ENCODE peak calls at places on chromosomes 4 and X, in nine cellular contexts. W, Y, J, F, Q, O, K, P and V are unnamed samples.

GRCh38 chrX:39995457-39995856 is 102.3 kb downstream of the BCOR start:
- DNase-seq in W (no peak), Y (no peak), J (no peak), F (peak; percentile 59), Q (no peak), O (no peak), K (no peak), P (no peak), V (no peak)

GRCh38 chr4:26088433-26088928 is 174.5 kb downstream of the SMIM20 start:
- DNase-seq in W (no peak), Y (no peak), J (peak; percentile 80), F (peak; percentile 82), Q (no peak), O (no peak), K (no peak), P (peak; percentile 78), V (peak; percentile 79)

GRCh38 chrX:69268637-69269036 is 103.4 kb upstream of the PJA1 start:
- DNase-seq in W (no peak), Y (no peak), J (no peak), F (no peak), Q (no peak), O (no peak), K (no peak), P (no peak), V (no peak)

GRCh38 chrX:149837639-149838038 is 43.3 kb upstream of the MAGEA8 start:
- DNase-seq in W (no peak), Y (no peak), J (no peak), F (peak; percentile 6), Q (no peak), O (no peak), K (no peak), P (no peak), V (no peak)

GRCh38 chr4:5989236-5990225 is 28.7 kb downstream of the C4orf50 start:
- DNase-seq in W (no peak), Y (no peak), J (no peak), F (no peak), Q (no peak), O (no peak), K (no peak), P (no peak), V (no peak)

GRCh38 chr4:134935320-134935719 is 733.7 kb upstream of the PABPC4L start:
- DNase-seq in W (no peak), Y (no peak), J (no peak), F (peak; percentile 30), Q (peak; percentile 24), O (no peak), K (peak; percentile 51), P (no peak), V (peak; percentile 20)

GRCh38 chrX:119981286-119982070 is 37.9 kb upstream of the NKAP start:
- DNase-seq in W (no peak), Y (no peak), J (peak; percentile 48), F (peak; percentile 36), Q (peak; percentile 33), O (no peak), K (peak; percentile 36), P (peak; percentile 5), V (no peak)

GRCh38 chr4:27429260-27429970 is 568.8 kb downstream of the STIM2 start:
- DNase-seq in W (peak; percentile 25), Y (no peak), J (peak; percentile 62), F (peak; percentile 16), Q (no peak), O (no peak), K (no peak), P (no peak), V (no peak)

GRCh38 chr4:173418636-173419035 is 19.7 kb upstream of the SCRG1 start:
- DNase-seq in W (no peak), Y (no peak), J (no peak), F (peak; percentile 29), Q (no peak), O (no peak), K (no peak), P (no peak), V (no peak)

GRCh38 chr4:96073446-96073845 is 233.6 kb downstream of the PDHA2 start:
- DNase-seq in W (no peak), Y (no peak), J (peak; percentile 31), F (peak; percentile 11), Q (no peak), O (no peak), K (no peak), P (no peak), V (no peak)

GRCh38 chr4:175884048-175884447 is 72.0 kb upstream of the GPM6A start:
- DNase-seq in W (no peak), Y (no peak), J (no peak), F (no peak), Q (no peak), O (no peak), K (no peak), P (no peak), V (no peak)

GRCh38 chr4:153211986-153212720 is 7.9 kb downstream of the TRIM2 start:
- DNase-seq in W (no peak), Y (no peak), J (peak; percentile 87), F (peak; percentile 74), Q (no peak), O (no peak), K (no peak), P (peak; percentile 77), V (peak; percentile 37)

GRCh38 chr4:173508386-173509002 is 21.5 kb downstream of the HAND2 start:
- DNase-seq in W (peak; percentile 20), Y (no peak), J (no peak), F (no peak), Q (peak; percentile 28), O (no peak), K (no peak), P (no peak), V (no peak)

GRCh38 chr4:119041951-119042560 is 93.6 kb upstream of the MYOZ2 start:
- DNase-seq in W (no peak), Y (peak; percentile 37), J (peak; percentile 84), F (peak; percentile 84), Q (peak; percentile 47), O (no peak), K (peak; percentile 38), P (peak; percentile 83), V (peak; percentile 61)

GRCh38 chrX:128992107-128992971 is 531.0 kb downstream of the SMARCA1 start:
- DNase-seq in W (no peak), Y (no peak), J (no peak), F (no peak), Q (no peak), O (no peak), K (peak; percentile 37), P (no peak), V (no peak)
- TF ChIP-seq CTCF in W (peak; percentile 3), Y (no peak), J (no peak), F (no peak), Q (no peak), O (no peak), K (peak; percentile 27), P (no peak), V (no peak)

GRCh38 chrX:30220646-30221045 is 5.3 kb downstream of the MAGEB2 start:
- DNase-seq in W (no peak), Y (no peak), J (no peak), F (no peak), Q (no peak), O (no peak), K (no peak), P (no peak), V (no peak)

GRCh38 chrX:30219372-30219771 is 4.0 kb downstream of the MAGEB2 start:
- DNase-seq in W (no peak), Y (no peak), J (no peak), F (no peak), Q (no peak), O (no peak), K (peak; percentile 11), P (no peak), V (no peak)

GRCh38 chrX:30212172-30212571 is 3.2 kb upstream of the MAGEB2 start:
- DNase-seq in W (no peak), Y (no peak), J (no peak), F (no peak), Q (no peak), O (no peak), K (no peak), P (no peak), V (no peak)

GRCh38 chrX:30217465-30217864 is 2.1 kb downstream of the MAGEB2 start:
- DNase-seq in W (no peak), Y (no peak), J (no peak), F (no peak), Q (no peak), O (no peak), K (no peak), P (no peak), V (no peak)

GRCh38 chrX:30215357-30215843 is at the start of gene MAGEB2:
- DNase-seq in W (no peak), Y (no peak), J (no peak), F (no peak), Q (no peak), O (no peak), K (peak; percentile 29), P (no peak), V (no peak)
- TF ChIP-seq CTCF in W (no peak), Y (no peak), J (no peak), F (no peak), Q (no peak), O (no peak), K (no peak), P (no peak), V (no peak)

DNA sequence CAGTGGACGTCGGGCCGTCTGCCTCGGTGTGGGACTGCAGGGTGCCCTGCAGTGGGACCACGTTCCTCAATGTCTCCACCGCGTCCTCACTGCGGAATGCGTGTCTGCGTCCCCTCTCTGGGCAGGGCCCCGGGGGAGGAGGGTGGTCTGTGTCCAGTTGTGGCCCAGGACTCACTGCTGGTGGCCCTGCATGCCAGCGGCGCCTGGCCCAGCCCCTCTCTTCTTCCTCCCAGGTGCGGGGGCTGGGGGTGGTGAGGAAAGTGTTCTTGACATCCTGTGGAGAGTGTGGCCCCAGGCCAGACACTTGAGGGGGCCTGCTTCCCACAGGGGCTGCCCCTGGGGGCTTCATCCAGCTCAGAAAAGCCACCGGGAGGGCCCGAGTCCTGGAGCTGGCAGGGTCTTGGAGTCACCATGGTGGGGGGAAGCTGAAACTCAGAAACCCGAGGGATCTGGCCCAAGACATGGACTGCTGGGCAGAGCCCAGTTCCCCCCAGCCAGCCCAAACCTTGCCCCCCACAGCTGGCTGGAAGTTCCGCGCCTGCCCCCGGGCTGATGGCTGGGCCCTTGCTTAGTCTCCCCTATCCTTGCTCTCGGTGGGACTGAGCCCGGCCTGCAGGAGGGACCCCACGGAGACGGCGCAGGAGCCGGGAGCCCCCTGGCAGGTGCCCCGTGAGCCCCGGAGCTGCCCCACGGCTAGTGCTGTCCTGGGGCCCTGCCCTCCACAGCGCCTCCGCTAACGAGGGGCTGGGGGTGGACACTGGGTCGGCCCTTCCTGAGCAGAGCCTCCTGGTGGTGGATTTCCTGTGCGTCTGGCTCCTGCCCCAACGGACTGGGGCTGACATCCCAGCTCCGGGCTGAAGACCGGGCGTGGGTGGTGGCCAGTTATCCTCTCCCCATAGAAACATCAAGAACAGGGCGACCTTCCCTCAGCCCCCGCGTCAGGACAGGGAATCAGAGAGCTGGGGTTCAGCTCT is 2.9 kb downstream of the DOK7 start:
- DNase-seq in W (peak; percentile 60), Y (no peak), J (peak; percentile 9), F (no peak), Q (peak; percentile 52), O (no peak), K (peak; percentile 58), P (no peak), V (no peak)
- TF ChIP-seq CTCF in W (peak; percentile 15), Y (no peak), J (peak; percentile 12), F (no peak), Q (peak; percentile 49), O (no peak), K (no peak), P (peak; percentile 14), V (peak; percentile 54)

DNA sequence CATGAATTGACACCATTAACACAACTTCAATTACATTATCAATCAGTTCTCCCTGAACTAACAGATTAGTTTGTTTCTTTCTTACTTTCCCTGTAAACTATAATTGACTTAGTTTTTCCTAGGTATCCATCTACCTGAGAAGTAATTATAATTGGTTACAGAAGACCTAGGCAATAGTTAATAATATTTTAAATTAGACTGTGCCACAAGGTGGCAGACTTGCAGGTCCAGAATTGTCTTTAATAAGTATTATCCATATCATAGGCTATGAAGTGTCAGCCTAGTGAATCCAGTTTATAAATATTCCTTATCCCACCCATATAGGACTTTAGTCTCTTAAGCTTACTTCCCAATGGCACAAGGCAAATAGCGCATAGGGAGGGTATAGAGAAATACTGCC is 48.9 kb upstream of the FAM47B start:
- DNase-seq in W (no peak), Y (no peak), J (peak; percentile 25), F (peak; percentile 15), Q (no peak), O (no peak), K (no peak), P (peak; percentile 16), V (no peak)
- TF ChIP-seq CTCF in W (no peak), Y (no peak), J (peak; percentile 38), F (peak; percentile 24), Q (no peak), O (no peak), K (no peak), P (peak; percentile 46), V (peak; percentile 75)